ENCODE peak calls at places on chromosomes 11 and 22, in six cellular contexts. P is neuronal stem cell, V is H1, I is IMR-90, G is mesenchymal stem cell, T is trophoblast cell. A is an unnamed sample.

GRCh38 chr22:31096637-31097274 is 10.6 kb downstream of the SELENOM start:
- DNase-seq in P (no peak), V (peak; percentile 56), I (no peak), G (no peak), T (no peak), A (peak; percentile 70)

GRCh38 chr11:2825886-2826678 is 59.5 kb downstream of the CDKN1C start:
- DNase-seq in P (peak; percentile 32), V (no peak), I (peak; percentile 95), G (peak; percentile 94), T (peak; percentile 93), A (no peak)

GRCh38 chr11:1523077-1523476 is 36.5 kb upstream of the MOB2 start:
- DNase-seq in P (no peak), V (no peak), I (no peak), G (no peak), T (peak; percentile 62), A (no peak)

GRCh38 chr11:128553662-128554392 is 33.5 kb downstream of the ETS1 start:
- DNase-seq in P (no peak), V (no peak), I (peak; percentile 32), G (no peak), T (no peak), A (no peak)

GRCh38 chr11:8913961-8914660 is 3.1 kb downstream of the AKIP1 start:
- DNase-seq in P (peak; percentile 27), V (peak; percentile 64), I (peak; percentile 39), G (peak; percentile 58), T (no peak), A (peak; percentile 61)

GRCh38 chr11:44936527-44936926 is 14.2 kb downstream of the TP53I11 start:
- DNase-seq in P (peak; percentile 88), V (peak; percentile 98), I (peak; percentile 76), G (peak; percentile 78), T (peak; percentile 90), A (peak; percentile 81)

GRCh38 chr22:47850644-47851151 is 1088.2 kb downstream of the TBC1D22A start:
- DNase-seq in P (peak; percentile 17), V (no peak), I (no peak), G (no peak), T (no peak), A (no peak)

GRCh38 chr11:96263361-96263763 is 79.6 kb downstream of the MAML2 start:
- DNase-seq in P (no peak), V (no peak), I (peak; percentile 89), G (peak; percentile 89), T (peak; percentile 93), A (no peak)

GRCh38 chr11:27472398-27473016 is at the start of gene LGR4:
- DNase-seq in P (peak; percentile 96), V (peak; percentile 91), I (peak; percentile 90), G (peak; percentile 97), T (peak; percentile 98), A (peak; percentile 99)

GRCh38 chr11:61503135-61503770 is 5.3 kb upstream of the LRRC10B start:
- DNase-seq in P (no peak), V (no peak), I (no peak), G (no peak), T (no peak), A (no peak)

GRCh38 chr11:121890377-121890776 is 225.6 kb downstream of the BLID start:
- DNase-seq in P (no peak), V (no peak), I (peak; percentile 80), G (peak; percentile 75), T (no peak), A (no peak)

GRCh38 chr11:111417766-111418435 is 38.8 kb upstream of the POU2AF1 start:
- DNase-seq in P (no peak), V (no peak), I (peak; percentile 99), G (peak; percentile 96), T (peak; percentile 5), A (no peak)

GRCh38 chr22:29143848-29144785 is 61.6 kb upstream of the EMID1 start:
- DNase-seq in P (no peak), V (peak; percentile 45), I (no peak), G (no peak), T (no peak), A (no peak)

GRCh38 chr22:43923191-43923590 is 414 bp upstream of the PNPLA3 start:
- DNase-seq in P (no peak), V (peak; percentile 56), I (no peak), G (peak; percentile 55), T (peak; percentile 35), A (no peak)

GRCh38 chr11:1478011-1478410 is 8.6 kb downstream of the MOB2 start:
- DNase-seq in P (no peak), V (no peak), I (no peak), G (no peak), T (no peak), A (no peak)

GRCh38 chr11:8186429-8186828 is 17.6 kb upstream of the RIC3 start:
- DNase-seq in P (no peak), V (no peak), I (no peak), G (no peak), T (no peak), A (no peak)

GRCh38 chr11:76542436-76542835 is 97.6 kb downstream of the EMSY start:
- DNase-seq in P (no peak), V (no peak), I (no peak), G (no peak), T (no peak), A (no peak)

GRCh38 chr11:94648789-94649188 is 81.6 kb downstream of the PIWIL4 start:
- DNase-seq in P (no peak), V (no peak), I (no peak), G (no peak), T (no peak), A (no peak)

GRCh38 chr11:102704841-102705240 is 728 bp downstream of the MMP27 start:
- DNase-seq in P (no peak), V (no peak), I (no peak), G (no peak), T (no peak), A (no peak)

GRCh38 chr22:45645526-45646414 is 25.9 kb upstream of the ATXN10 start:
- DNase-seq in P (peak; percentile 65), V (peak; percentile 97), I (peak; percentile 35), G (peak; percentile 46), T (peak; percentile 79), A (peak; percentile 85)

GRCh38 chr11:47986219-47986618 is 5.9 kb downstream of the PTPRJ start:
- DNase-seq in P (no peak), V (no peak), I (no peak), G (no peak), T (no peak), A (no peak)

GRCh38 chr11:47986742-47987141 is 6.4 kb downstream of the PTPRJ start:
- DNase-seq in P (no peak), V (no peak), I (no peak), G (no peak), T (no peak), A (no peak)

GRCh38 chr11:47981667-47982404 is 1.5 kb downstream of the PTPRJ start:
- DNase-seq in P (no peak), V (no peak), I (no peak), G (no peak), T (no peak), A (no peak)

GRCh38 chr11:47980907-47981621 is 705 bp downstream of the PTPRJ start:
- DNase-seq in P (peak; percentile 54), V (peak; percentile 80), I (peak; percentile 40), G (peak; percentile 59), T (peak; percentile 52), A (peak; percentile 45)

GRCh38 chr11:47983464-47984397 is 3.4 kb downstream of the PTPRJ start:
- DNase-seq in P (no peak), V (no peak), I (peak; percentile 73), G (peak; percentile 85), T (no peak), A (no peak)
- H3K23ac ChIP-seq in P (no peak overlapping the region), V (no peak overlapping the region), I (peak overlapping the region; percentile 39), G (no peak overlapping the region), T (no peak overlapping the region), A (no peak overlapping the region)

GRCh38 chr22:40082184-40082583 is 87.4 kb downstream of the FAM83F start:
- DNase-seq in P (no peak), V (no peak), I (no peak), G (no peak), T (no peak), A (no peak)
- H3K14ac ChIP-seq in P (no peak overlapping the region), V (no peak overlapping the region), I (no peak overlapping the region), G (no peak overlapping the region), T (no peak overlapping the region), A (no peak overlapping the region)

DNA sequence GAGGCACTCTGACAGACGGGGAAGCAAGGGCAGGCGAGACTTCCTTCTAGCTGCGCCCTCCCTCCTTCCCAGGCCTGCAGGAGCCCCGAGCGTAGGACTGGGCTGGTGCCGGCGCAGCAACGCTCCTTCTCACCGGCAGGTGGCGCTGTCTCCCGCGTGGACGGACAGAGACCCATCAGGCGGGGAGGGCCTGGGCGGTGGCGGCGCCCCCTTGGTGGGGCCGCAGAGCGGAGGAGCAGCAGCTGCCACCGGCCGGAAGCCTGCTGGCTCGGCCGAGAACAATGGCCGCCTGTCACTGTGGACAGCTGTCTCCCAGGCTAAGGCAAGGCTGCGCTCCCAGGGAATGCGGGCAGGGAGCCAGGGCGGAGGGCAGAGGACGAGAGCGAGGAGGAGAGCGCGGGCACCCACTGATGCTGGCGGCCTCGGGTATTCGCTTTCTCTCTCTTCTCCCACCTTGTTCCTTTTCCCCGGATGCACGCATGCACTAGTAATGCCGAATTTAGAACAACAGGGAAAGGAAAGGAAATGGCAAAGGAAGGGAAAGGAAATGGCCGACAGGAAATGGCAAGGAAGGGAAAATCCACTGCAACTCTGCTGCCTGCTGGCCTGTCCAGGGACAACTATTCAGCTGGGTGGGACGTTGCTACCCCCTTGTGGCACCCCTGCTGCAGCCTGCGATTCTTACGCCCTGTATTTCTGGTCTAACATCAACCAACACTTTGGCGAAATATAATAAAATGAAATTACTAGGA is 14.4 kb downstream of the PPM1F start:
- DNase-seq in P (peak; percentile 90), V (peak; percentile 99), I (peak; percentile 83), G (peak; percentile 94), T (peak; percentile 95), A (peak; percentile 93)
- H3K23ac ChIP-seq in P (peak overlapping the region; percentile 98), V (no peak overlapping the region), I (peak overlapping the region; percentile 90), G (peak overlapping the region; percentile 37), T (no peak overlapping the region), A (no peak overlapping the region)

GRCh38 chr11:12168114-12168513 is 57.7 kb downstream of the MICAL2 start:
- DNase-seq in P (no peak), V (no peak), I (no peak), G (no peak), T (no peak), A (no peak)
- H3K14ac ChIP-seq in P (no peak overlapping the region), V (no peak overlapping the region), I (peak overlapping the region; percentile 98), G (no peak overlapping the region), T (peak overlapping the region; percentile 10), A (no peak overlapping the region)

DNA sequence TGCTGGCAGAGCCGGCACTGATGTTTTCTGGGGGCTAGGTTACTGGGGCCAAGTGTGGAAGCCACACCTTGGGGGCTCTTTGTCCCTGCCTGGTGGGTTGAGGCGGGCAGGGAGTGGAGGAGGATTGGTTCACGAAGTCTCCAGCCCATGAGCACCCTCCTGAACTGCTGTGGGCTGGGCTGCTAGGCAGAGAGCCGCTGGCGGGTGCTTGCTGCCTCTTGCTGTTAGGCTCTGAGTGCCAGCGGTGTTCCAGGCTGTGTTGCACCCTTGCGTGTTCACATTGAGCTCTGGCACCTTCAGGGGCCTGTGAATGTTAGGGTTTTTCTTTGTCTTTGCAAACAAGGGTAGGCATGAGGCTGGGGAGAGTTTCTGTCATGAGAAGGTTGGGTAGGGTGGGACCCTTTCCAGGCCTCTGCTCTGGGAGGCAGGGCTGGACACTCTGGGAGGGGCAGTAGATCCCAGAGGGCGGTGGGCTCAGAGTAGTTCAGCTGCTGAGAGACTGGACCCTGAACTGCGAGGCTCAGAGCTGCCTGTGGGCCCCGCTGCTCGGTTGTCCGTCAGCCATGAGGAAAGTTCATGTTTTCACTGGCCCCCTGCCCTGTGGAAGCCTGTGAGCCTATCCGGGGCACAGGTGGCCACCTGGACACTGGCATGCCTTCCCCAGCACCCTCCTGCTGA is 24.0 kb upstream of the TMEM191C start:
- DNase-seq in P (no peak), V (peak; percentile 51), I (no peak), G (no peak), T (no peak), A (peak; percentile 26)
- H3K23ac ChIP-seq in P (peak overlapping the region; percentile 98), V (no peak overlapping the region), I (no peak overlapping the region), G (no peak overlapping the region), T (no peak overlapping the region), A (no peak overlapping the region)